ENCODE peak calls at places on chromosomes 1 and 21, in four cellular contexts. L is psoas muscle, N is A549, J is kidney. C is an unnamed sample.

GRCh38 chr1:193988885-193989284 is 802.5 kb upstream of the B3GALT2 start:
- DNase-seq in N (no peak), L (no peak), J (no peak), C (no peak)

GRCh38 chr1:22111620-22112019 is 31.3 kb downstream of the WNT4 start:
- DNase-seq in N (no peak), L (no peak), J (no peak), C (no peak)

GRCh38 chr1:109499661-109500536 is 6.0 kb downstream of the CYB561D1 start:
- DNase-seq in N (peak; percentile 56), J (no peak), L (no peak), C (no peak)

GRCh38 chr1:162627662-162628296 is 4.5 kb upstream of the DDR2 start:
- DNase-seq in L (no peak), J (no peak), N (peak; percentile 45), C (no peak)

GRCh38 chr1:45922813-45923212 is 119.4 kb downstream of the MAST2 start:
- DNase-seq in L (no peak), J (no peak), N (no peak), C (no peak)

GRCh38 chr1:6378096-6378746 is 15.3 kb downstream of the ACOT7 start:
- DNase-seq in L (no peak), J (no peak), N (no peak), C (no peak)

GRCh38 chr1:94022471-94023189 is 98.3 kb downstream of the ABCA4 start:
- DNase-seq in L (no peak), N (peak; percentile 78), J (no peak), C (no peak)

GRCh38 chr1:107323765-107324164 is 182.9 kb downstream of the NTNG1 start:
- DNase-seq in N (no peak), L (no peak), J (no peak), C (no peak)

GRCh38 chr1:246947255-246947654 is 15.5 kb upstream of the AHCTF1 start:
- DNase-seq in N (no peak), L (peak; percentile 42), J (no peak), C (peak; percentile 60)

GRCh38 chr1:115679141-115679611 is 37.4 kb downstream of the VANGL1 start:
- DNase-seq in N (no peak), L (peak; percentile 50), J (no peak), C (peak; percentile 31)

GRCh38 chr1:38728176-38728908 is 131.2 kb downstream of the RRAGC start:
- DNase-seq in L (peak; percentile 24), N (no peak), J (peak; percentile 93), C (peak; percentile 55)

GRCh38 chr1:111660204-111661150 is 40.9 kb downstream of the RAP1A start:
- DNase-seq in L (no peak), J (no peak), N (no peak), C (no peak)

GRCh38 chr1:27873671-27874384 is 1.5 kb downstream of the THEMIS2 start:
- DNase-seq in N (no peak), J (peak; percentile 78), L (no peak), C (no peak)

GRCh38 chr1:65090406-65090805 is 57.6 kb upstream of the AK4 start:
- DNase-seq in J (no peak), N (no peak), L (no peak), C (no peak)

GRCh38 chr1:234237416-234237815 is 135.8 kb upstream of the COA6 start:
- DNase-seq in J (no peak), L (no peak), N (no peak), C (no peak)

GRCh38 chr1:5575396-5576110 is 416.7 kb downstream of the NPHP4 start:
- DNase-seq in J (no peak), N (no peak), L (no peak), C (no peak)

GRCh38 chr21:14487490-14488432 is 58.4 kb downstream of the SAMSN1 start:
- DNase-seq in J (no peak), N (no peak), L (no peak), C (no peak)

GRCh38 chr1:189682591-189682990 is 795.1 kb downstream of the BRINP3 start:
- DNase-seq in J (no peak), L (no peak), N (no peak), C (no peak)

GRCh38 chr1:59329412-59330053 is 32.6 kb downstream of the FGGY start:
- DNase-seq in N (no peak), L (no peak), J (no peak), C (no peak)

GRCh38 chr1:152442765-152443164 is 28.7 kb upstream of the CRNN start:
- DNase-seq in L (no peak), N (no peak), J (no peak), C (no peak)

GRCh38 chr1:230270185-230270939 is 155.8 kb downstream of the PGBD5 start:
- DNase-seq in J (no peak), L (no peak), N (no peak), C (no peak)

GRCh38 chr1:31980835-31981782 is 32.6 kb upstream of the KHDRBS1 start:
- DNase-seq in L (no peak), J (no peak), N (no peak), C (no peak)
- H3K27ac ChIP-seq in L (no peak overlapping the region), J (no peak overlapping the region), N (no peak overlapping the region), C (no peak overlapping the region)

DNA sequence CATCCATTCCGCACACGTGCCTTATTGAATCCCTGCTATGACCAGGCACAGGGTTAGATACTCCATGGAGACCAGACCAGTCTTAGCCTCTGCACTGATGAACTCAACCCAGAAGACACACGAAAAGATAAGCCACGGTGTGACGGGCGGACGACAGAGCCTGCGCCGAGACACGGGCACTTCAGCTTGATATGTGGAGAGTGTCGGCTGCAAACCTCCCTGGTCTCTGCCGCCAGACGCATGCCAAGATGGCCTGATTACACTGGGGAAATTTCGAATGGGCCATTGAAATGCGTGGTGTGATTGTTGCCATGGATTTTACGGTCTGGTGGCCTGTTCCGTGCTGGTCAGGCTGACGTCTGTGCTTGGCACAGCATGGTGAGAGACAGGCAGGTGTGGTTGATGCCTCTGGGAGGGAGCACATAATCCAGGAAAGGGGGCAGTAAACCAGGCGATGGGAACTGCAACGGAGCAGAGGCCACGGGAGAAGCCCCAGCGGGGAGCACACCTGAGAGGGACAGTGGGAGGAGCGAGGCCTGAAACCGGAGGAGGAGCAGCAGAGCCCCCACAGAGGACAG is 105.6 kb upstream of the TMPRSS2 start:
- DNase-seq in J (peak; percentile 80), N (no peak), L (no peak), C (no peak)
- H3K27ac ChIP-seq in J (no peak overlapping the region), N (peak overlapping the region; percentile 85), L (peak overlapping the region; percentile 21), C (no peak overlapping the region)

GRCh38 chr1:15336866-15337265 is 72.8 kb upstream of the EFHD2 start:
- DNase-seq in J (no peak), L (no peak), N (no peak), C (peak; percentile 54)
- H3K27ac ChIP-seq in J (no peak overlapping the region), L (no peak overlapping the region), N (peak overlapping the region; percentile 77), C (peak overlapping the region; percentile 89)

GRCh38 chr1:31802190-31803150 is 13.4 kb downstream of the SPOCD1 start:
- DNase-seq in J (no peak), N (no peak), L (no peak), C (no peak)
- H3K27ac ChIP-seq in J (no peak overlapping the region), N (no peak overlapping the region), L (no peak overlapping the region), C (no peak overlapping the region)

C was measured in heart right ventricle.